ENCODE peak calls at places on chromosomes 2 and 18, in four cellular contexts. One of them, this sample, is unnamed.

GRCh38 chr2:37085731-37086147 is 1.4 kb downstream of the GPATCH11 start:
- DNase-seq in SJSA1: peak
- DNase-seq in PC-3: peak
- DNase-seq in A673: no peak
- DNase-seq in this sample: peak

GRCh38 chr2:169038338-169038757 is 7.2 kb upstream of the ABCB11 start:
- DNase-seq in SJSA1: peak
- DNase-seq in PC-3: peak
- DNase-seq in A673: peak
- DNase-seq in this sample: no peak

GRCh38 chr2:3442185-3442584 is 62.7 kb downstream of the TRAPPC12 start:
- DNase-seq in A673: no peak
- DNase-seq in SJSA1: no peak
- DNase-seq in PC-3: no peak
- DNase-seq in this sample: no peak

GRCh38 chr18:42108071-42108470 is 153.0 kb downstream of the PIK3C3 start:
- DNase-seq in SJSA1: no peak
- DNase-seq in A673: no peak
- DNase-seq in PC-3: no peak
- DNase-seq in this sample: no peak

GRCh38 chr2:197269173-197269572 is 41.4 kb downstream of the ANKRD44 start:
- DNase-seq in SJSA1: no peak
- DNase-seq in A673: no peak
- DNase-seq in PC-3: no peak
- DNase-seq in this sample: peak

GRCh38 chr2:124778076-124778475 is 753.0 kb downstream of the CNTNAP5 start:
- DNase-seq in A673: no peak
- DNase-seq in PC-3: peak
- DNase-seq in SJSA1: no peak
- DNase-seq in this sample: no peak

GRCh38 chr2:100520224-100520623 is 42.6 kb upstream of the PDCL3 start:
- DNase-seq in PC-3: peak
- DNase-seq in SJSA1: no peak
- DNase-seq in A673: no peak
- DNase-seq in this sample: peak

GRCh38 chr18:37577051-37577611 is 11.5 kb upstream of the CELF4 start:
- DNase-seq in PC-3: no peak
- DNase-seq in SJSA1: no peak
- DNase-seq in A673: no peak
- DNase-seq in this sample: no peak

GRCh38 chr2:216881411-216881810 is 21.5 kb upstream of the TNP1 start:
- DNase-seq in A673: no peak
- DNase-seq in SJSA1: no peak
- DNase-seq in PC-3: no peak
- DNase-seq in this sample: no peak

GRCh38 chr18:6997802-6998201 is 119.8 kb downstream of the LAMA1 start:
- DNase-seq in SJSA1: no peak
- DNase-seq in A673: no peak
- DNase-seq in PC-3: peak
- DNase-seq in this sample: peak

GRCh38 chr2:61471905-61472805 is 1.3 kb upstream of the USP34 start:
- DNase-seq in SJSA1: no peak
- DNase-seq in A673: peak
- DNase-seq in PC-3: peak
- DNase-seq in this sample: peak

GRCh38 chr18:48826806-48827205 is 124.0 kb downstream of the SMAD7 start:
- DNase-seq in PC-3: no peak
- DNase-seq in A673: no peak
- DNase-seq in SJSA1: no peak
- DNase-seq in this sample: no peak

GRCh38 chr18:79882522-79883241 is 68.8 kb downstream of the SLC66A2 start:
- DNase-seq in A673: no peak
- DNase-seq in PC-3: no peak
- DNase-seq in SJSA1: no peak
- DNase-seq in this sample: no peak

GRCh38 chr2:190528521-190529001 is 6.0 kb downstream of the NEMP2 start:
- DNase-seq in PC-3: no peak
- DNase-seq in SJSA1: no peak
- DNase-seq in A673: peak
- DNase-seq in this sample: peak

GRCh38 chr2:237693281-237694039 is 66.1 kb downstream of the LRRFIP1 start:
- DNase-seq in A673: no peak
- DNase-seq in PC-3: peak
- DNase-seq in SJSA1: peak
- DNase-seq in this sample: peak

GRCh38 chr2:216057688-216058193 is 23.9 kb downstream of the PECR start:
- DNase-seq in PC-3: no peak
- DNase-seq in A673: no peak
- DNase-seq in SJSA1: no peak
- DNase-seq in this sample: peak

GRCh38 chr2:219248845-219249202 is 3.5 kb downstream of the STK16 start:
- DNase-seq in PC-3: no peak
- DNase-seq in A673: no peak
- DNase-seq in SJSA1: no peak
- DNase-seq in this sample: no peak

GRCh38 chr2:204545861-204546773 is 842 bp downstream of the PARD3B start:
- DNase-seq in A673: no peak
- DNase-seq in PC-3: peak
- DNase-seq in SJSA1: peak
- DNase-seq in this sample: no peak

GRCh38 chr18:8776013-8776515 is 70.7 kb downstream of the MTCL1 start:
- DNase-seq in A673: no peak
- DNase-seq in SJSA1: no peak
- DNase-seq in PC-3: no peak
- DNase-seq in this sample: no peak

GRCh38 chr2:111668741-111669140 is 215.3 kb downstream of the ANAPC1 start:
- DNase-seq in SJSA1: no peak
- DNase-seq in PC-3: no peak
- DNase-seq in A673: no peak
- DNase-seq in this sample: no peak

GRCh38 chr2:181810823-181811695 is 80.5 kb upstream of the ITPRID2 start:
- DNase-seq in PC-3: peak
- DNase-seq in A673: peak
- DNase-seq in SJSA1: peak
- DNase-seq in this sample: peak

GRCh38 chr2:239724851-239725550 is 300.1 kb downstream of the NDUFA10 start:
- DNase-seq in SJSA1: no peak
- DNase-seq in A673: no peak
- DNase-seq in PC-3: no peak
- DNase-seq in this sample: no peak

GRCh38 chr2:71143782-71144181 is 13.3 kb downstream of the MPHOSPH10 start:
- DNase-seq in SJSA1: no peak
- DNase-seq in PC-3: no peak
- DNase-seq in A673: no peak
- DNase-seq in this sample: no peak

GRCh38 chr2:129722306-129723020 is 257.0 kb upstream of the RAB6C start:
- DNase-seq in A673: no peak
- DNase-seq in SJSA1: no peak
- DNase-seq in PC-3: no peak
- DNase-seq in this sample: no peak

GRCh38 chr2:145066795-145067194 is 546.9 kb upstream of the ZEB2 start:
- DNase-seq in SJSA1: no peak
- DNase-seq in PC-3: no peak
- DNase-seq in A673: no peak
- DNase-seq in this sample: peak
- H3K4me3 ChIP-seq in SJSA1: no peak
- H3K4me3 ChIP-seq in PC-3: no peak
- H3K4me3 ChIP-seq in A673: no peak
- H3K4me3 ChIP-seq in this sample: no peak

DNA sequence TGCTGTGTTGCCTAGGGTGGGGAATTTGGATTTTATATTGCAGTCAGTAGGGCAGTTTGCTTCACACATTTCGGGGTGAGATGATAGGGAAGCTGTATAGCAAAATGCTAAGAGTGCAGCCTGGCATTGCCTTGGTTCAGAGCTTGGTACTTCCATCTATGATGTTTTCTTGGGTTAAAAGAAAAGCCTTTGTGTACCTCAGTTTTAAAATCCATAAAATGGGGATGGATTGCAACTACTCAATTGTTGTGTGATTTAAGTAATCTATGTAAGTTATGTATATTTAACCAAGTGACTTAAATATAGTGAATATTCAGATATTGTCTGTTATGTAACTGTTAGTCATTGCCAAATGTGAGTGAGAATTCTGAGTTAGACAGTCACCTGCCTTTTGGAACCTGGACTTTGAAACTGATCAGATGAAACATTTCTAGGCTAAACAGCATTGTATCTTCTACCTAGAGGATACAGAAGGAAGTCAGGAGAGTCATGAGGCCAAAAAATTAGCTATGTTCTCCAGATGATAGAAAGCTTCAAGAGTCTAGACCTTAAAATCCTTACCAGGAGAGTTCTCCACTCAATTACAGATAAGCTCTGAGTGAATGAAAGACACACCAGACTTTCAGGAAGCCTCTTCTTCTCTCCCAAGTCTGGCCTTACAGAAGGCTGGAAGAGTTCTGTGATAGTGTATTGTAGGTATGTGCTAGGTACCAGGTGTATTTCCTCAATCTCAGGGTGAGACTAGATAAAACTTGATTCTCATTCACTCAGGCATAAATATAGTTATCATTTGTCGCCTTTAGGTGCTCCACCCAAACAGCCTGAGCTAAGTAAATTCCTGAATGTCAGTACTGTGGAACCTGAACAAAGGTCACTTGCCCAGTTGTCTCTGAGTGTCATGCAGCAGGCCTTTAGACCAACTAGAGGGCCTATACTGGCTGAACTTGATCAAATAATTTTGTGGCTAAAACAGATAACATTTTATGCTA is 7.5 kb downstream of the RIOK3 start:
- DNase-seq in A673: no peak
- DNase-seq in SJSA1: no peak
- DNase-seq in PC-3: no peak
- DNase-seq in this sample: no peak
- H3K4me3 ChIP-seq in A673: no peak
- H3K4me3 ChIP-seq in SJSA1: no peak
- H3K4me3 ChIP-seq in PC-3: no peak
- H3K4me3 ChIP-seq in this sample: no peak

GRCh38 chr2:241965931-241966412 is 96.4 kb downstream of the RTP5 start:
- DNase-seq in SJSA1: peak
- DNase-seq in A673: peak
- DNase-seq in PC-3: peak
- DNase-seq in this sample: peak
- H3K4me3 ChIP-seq in SJSA1: peak
- H3K4me3 ChIP-seq in A673: peak
- H3K4me3 ChIP-seq in PC-3: no peak
- H3K4me3 ChIP-seq in this sample: peak

DNA sequence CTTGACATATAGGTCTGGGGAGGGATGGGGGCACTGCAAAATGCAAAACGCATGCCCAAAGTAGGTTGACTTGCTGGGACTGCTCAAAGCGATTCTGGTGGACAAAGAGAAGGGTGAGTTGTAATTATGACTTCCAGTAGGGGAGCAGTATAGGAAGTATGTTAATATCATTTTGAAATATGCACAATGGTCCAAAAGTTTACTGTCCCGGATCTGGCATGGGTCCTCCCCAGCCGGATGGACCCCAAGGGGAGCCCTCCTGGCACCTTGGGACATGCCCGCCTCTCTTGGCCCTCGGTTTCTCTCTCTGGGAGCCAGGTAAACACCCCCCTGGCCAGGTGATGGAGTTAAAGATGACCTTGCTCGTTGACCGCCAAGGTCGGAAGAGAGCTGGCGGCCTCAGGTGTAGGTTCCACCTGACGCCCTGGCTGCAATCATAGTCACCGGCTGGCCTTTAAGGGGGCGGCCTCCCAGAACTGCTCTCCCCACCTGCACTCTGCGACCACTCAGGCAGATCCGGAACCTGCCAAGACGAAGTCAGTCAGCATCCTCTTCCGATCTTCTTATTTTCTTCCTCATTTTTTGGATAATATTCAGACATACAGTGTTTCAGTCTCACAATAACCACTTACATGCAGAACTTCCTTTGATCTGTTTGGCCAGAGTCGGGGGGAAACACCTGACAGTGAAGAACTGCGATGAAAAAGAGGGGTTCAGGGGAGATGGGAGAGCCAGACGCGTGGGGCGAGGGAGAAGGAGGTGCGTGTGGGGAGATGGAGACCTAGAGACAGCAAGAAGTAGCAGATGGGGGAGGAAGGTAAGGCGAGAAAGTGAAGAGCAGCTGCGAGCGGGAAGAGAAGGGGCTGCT is 148.3 kb downstream of the MEIS1 start:
- DNase-seq in SJSA1: no peak
- DNase-seq in A673: no peak
- DNase-seq in PC-3: no peak
- DNase-seq in this sample: peak
- H3K4me3 ChIP-seq in SJSA1: no peak
- H3K4me3 ChIP-seq in A673: no peak
- H3K4me3 ChIP-seq in PC-3: no peak
- H3K4me3 ChIP-seq in this sample: peak

GRCh38 chr2:231532189-231533035 is 2.2 kb upstream of the NMUR1 start:
- DNase-seq in SJSA1: no peak
- DNase-seq in PC-3: no peak
- DNase-seq in A673: no peak
- DNase-seq in this sample: no peak

GRCh38 chr2:231528636-231529030 is 1.6 kb downstream of the NMUR1 start:
- DNase-seq in A673: no peak
- DNase-seq in PC-3: no peak
- DNase-seq in SJSA1: no peak
- DNase-seq in this sample: no peak

GRCh38 chr2:231527955-231528635 is 2.1 kb downstream of the NMUR1 start:
- DNase-seq in PC-3: no peak
- DNase-seq in SJSA1: no peak
- DNase-seq in A673: no peak
- DNase-seq in this sample: no peak

GRCh38 chr2:231531408-231532188 is 1.4 kb upstream of the NMUR1 start:
- DNase-seq in SJSA1: no peak
- DNase-seq in A673: no peak
- DNase-seq in PC-3: no peak
- DNase-seq in this sample: peak

DNA sequence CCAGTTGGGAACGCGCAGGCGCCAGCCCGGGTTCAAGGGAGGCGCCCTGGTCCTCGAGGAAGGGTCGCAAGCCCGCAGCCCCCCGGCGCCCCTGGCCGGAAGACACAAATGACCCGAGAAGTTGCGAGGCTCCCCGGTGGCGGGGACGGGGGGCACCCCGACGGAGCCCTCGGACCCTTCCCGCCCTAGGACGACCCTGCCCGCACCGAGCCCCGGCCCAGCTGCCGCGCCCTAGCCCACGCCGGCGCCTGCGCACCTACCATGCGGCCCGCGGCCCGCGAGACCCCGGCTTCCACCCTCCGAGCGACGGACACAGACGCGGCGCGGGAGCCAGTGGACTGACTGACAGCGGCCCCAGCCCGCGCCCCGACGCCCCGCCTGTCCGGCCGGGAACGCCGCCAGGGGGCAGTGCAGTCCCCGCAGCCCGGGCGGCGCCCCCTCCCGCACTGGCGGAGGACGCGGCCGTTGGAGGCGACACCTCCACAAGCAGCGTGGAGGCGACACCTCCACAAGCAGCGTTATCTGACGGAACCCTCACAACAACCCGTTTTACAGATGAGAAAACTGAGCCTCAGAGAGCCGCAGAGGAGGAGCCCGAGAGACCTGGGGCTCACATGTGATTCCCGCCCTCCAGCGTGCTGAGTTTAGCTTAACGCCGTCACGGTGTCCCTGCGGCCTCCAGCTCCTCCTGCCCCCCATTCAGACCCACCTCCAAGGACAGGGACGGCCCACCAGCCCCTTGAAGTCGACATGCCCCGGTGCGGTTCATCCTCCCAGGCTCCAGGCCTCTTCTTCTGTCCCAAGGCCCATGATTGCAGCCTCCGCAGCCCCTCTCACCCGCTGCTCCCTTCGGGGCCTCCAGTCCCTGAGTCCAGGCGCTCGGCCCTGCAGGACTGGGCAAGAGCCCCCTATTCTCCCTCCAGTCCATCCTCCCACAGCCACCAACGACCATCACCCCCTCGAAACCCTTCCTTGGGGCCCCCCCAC is at the start of gene NMUR1:
- DNase-seq in PC-3: peak
- DNase-seq in A673: peak
- DNase-seq in SJSA1: peak
- DNase-seq in this sample: no peak
- H3K4me3 ChIP-seq in PC-3: peak
- H3K4me3 ChIP-seq in A673: peak
- H3K4me3 ChIP-seq in SJSA1: peak
- H3K4me3 ChIP-seq in this sample: no peak